ENCODE peak calls at places on chromosomes 1 and 21, in five cellular contexts. X is WTC11, C is GM12878, G is K562, I is H1. A is an unnamed sample.

GRCh38 chr1:30758785-30759380 is 1.3 kb upstream of the LAPTM5 start:
- DNase-seq in X (no peak), G (peak; percentile 89), C (peak; percentile 85), I (no peak), A (no peak)

GRCh38 chr21:40011371-40011770 is 144.1 kb downstream of the PCP4 start:
- DNase-seq in I (no peak), G (no peak), C (no peak), X (no peak), A (no peak)

GRCh38 chr1:212286437-212287131 is 1.4 kb downstream of the PPP2R5A start:
- DNase-seq in I (no peak), X (no peak), G (peak; percentile 68), C (no peak), A (no peak)

GRCh38 chr1:153968000-153968363 is 280 bp downstream of the CREB3L4 start:
- DNase-seq in I (peak; percentile 74), C (no peak), G (no peak), X (peak; percentile 54), A (no peak)

GRCh38 chr1:15730423-15730822 is 5.6 kb upstream of the SLC25A34 start:
- DNase-seq in X (no peak), G (no peak), I (no peak), C (no peak), A (no peak)

GRCh38 chr1:165884009-165884689 is 56.7 kb downstream of the UCK2 start:
- DNase-seq in G (no peak), X (no peak), C (no peak), I (no peak), A (no peak)

GRCh38 chr1:77370588-77371306 is 88.9 kb downstream of the AK5 start:
- DNase-seq in C (no peak), G (no peak), X (no peak), I (no peak), A (no peak)

GRCh38 chr1:164764333-164764732 is 205.3 kb downstream of the PBX1 start:
- DNase-seq in C (no peak), X (no peak), I (no peak), G (no peak), A (no peak)

GRCh38 chr1:6033986-6034749 is 11.5 kb upstream of the KCNAB2 start:
- DNase-seq in C (no peak), X (peak; percentile 86), G (peak; percentile 78), I (peak; percentile 95), A (peak; percentile 49)

GRCh38 chr1:32683397-32683796 is 19.2 kb downstream of the SYNC start:
- DNase-seq in X (no peak), I (no peak), G (no peak), C (no peak), A (no peak)

GRCh38 chr1:47534417-47534816 is 96.6 kb downstream of the FOXD2 start:
- DNase-seq in G (no peak), X (no peak), I (no peak), C (no peak), A (no peak)

GRCh38 chr1:89672489-89673183 is 39.7 kb downstream of the LRRC8C start:
- DNase-seq in X (no peak), I (no peak), G (no peak), C (no peak), A (no peak)

GRCh38 chr21:41255190-41255589 is 61.4 kb upstream of the FAM3B start:
- DNase-seq in C (no peak), G (no peak), X (no peak), I (no peak), A (no peak)

GRCh38 chr1:184036517-184036949 is 995 bp downstream of the COLGALT2 start:
- DNase-seq in C (no peak), I (peak; percentile 81), X (peak; percentile 62), G (peak; percentile 69), A (peak; percentile 42)

GRCh38 chr1:23217421-23218115 is at the start of gene HTR1D:
- DNase-seq in X (peak; percentile 79), C (no peak), G (no peak), I (peak; percentile 90), A (no peak)

GRCh38 chr1:26307363-26307781 is 936 bp upstream of the UBXN11 start:
- DNase-seq in I (no peak), G (no peak), X (no peak), C (no peak), A (no peak)

GRCh38 chr1:81808760-81809159 is 8.0 kb downstream of the ADGRL2 start:
- DNase-seq in I (no peak), X (no peak), C (no peak), G (no peak), A (peak; percentile 38)

GRCh38 chr1:208207388-208208131 is 36.6 kb downstream of the PLXNA2 start:
- DNase-seq in C (no peak), X (no peak), G (no peak), I (no peak), A (peak; percentile 84)

GRCh38 chr1:67401443-67401842 is 28.8 kb downstream of the SERBP1 start:
- DNase-seq in I (no peak), X (no peak), C (no peak), G (no peak), A (no peak)

GRCh38 chr1:154751690-154752089 is 118.4 kb downstream of the KCNN3 start:
- DNase-seq in G (no peak), C (no peak), X (no peak), I (no peak), A (no peak)

GRCh38 chr1:167518331-167518700 is at the start of gene CD247:
- DNase-seq in C (no peak), I (peak; percentile 41), G (no peak), X (no peak), A (no peak)

GRCh38 chr1:179141592-179142244 is 59.8 kb downstream of the TOR3A start:
- DNase-seq in C (no peak), G (peak; percentile 9), X (no peak), I (no peak), A (no peak)

GRCh38 chr1:60762176-60762575 is 320.2 kb upstream of the NFIA start:
- DNase-seq in C (no peak), G (no peak), X (no peak), I (no peak), A (no peak)

GRCh38 chr21:35649186-35649585 is 411.1 kb downstream of the SETD4 start:
- DNase-seq in I (no peak), G (no peak), X (no peak), C (no peak), A (no peak)

GRCh38 chr21:35652196-35652595 is 408.1 kb downstream of the SETD4 start:
- DNase-seq in I (no peak), C (no peak), X (no peak), G (no peak), A (no peak)

GRCh38 chr21:35651166-35651565 is 409.2 kb downstream of the SETD4 start:
- DNase-seq in I (no peak), G (no peak), C (no peak), X (no peak), A (no peak)

GRCh38 chr21:35646606-35647005 is 413.7 kb downstream of the SETD4 start:
- DNase-seq in G (no peak), X (no peak), C (no peak), I (no peak), A (no peak)

DNA sequence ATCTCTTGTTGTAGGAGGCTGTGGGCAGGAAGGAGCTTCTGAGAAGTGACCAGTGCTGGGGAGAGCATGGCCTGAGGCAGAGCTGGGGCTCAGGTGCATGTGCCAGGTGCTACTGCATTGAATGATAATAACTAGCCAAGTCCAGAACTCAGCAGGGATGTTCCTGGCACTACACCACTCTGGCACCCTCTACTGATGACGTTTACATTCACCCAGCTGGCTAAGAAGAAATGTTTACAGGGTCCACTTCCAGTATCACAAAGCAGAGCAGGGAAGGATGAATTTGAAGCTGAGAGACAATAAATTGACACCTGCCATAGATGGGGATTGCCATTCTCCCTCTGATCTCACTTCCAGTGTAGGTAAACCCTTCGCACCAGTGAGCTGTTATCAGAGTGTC is 411.8 kb downstream of the SETD4 start:
- DNase-seq in G (no peak), X (no peak), I (no peak), C (no peak), A (no peak)
- TF ChIP-seq CREB1 in G (no peak), X (no peak), I (no peak), C (no peak), A (no peak)

DNA sequence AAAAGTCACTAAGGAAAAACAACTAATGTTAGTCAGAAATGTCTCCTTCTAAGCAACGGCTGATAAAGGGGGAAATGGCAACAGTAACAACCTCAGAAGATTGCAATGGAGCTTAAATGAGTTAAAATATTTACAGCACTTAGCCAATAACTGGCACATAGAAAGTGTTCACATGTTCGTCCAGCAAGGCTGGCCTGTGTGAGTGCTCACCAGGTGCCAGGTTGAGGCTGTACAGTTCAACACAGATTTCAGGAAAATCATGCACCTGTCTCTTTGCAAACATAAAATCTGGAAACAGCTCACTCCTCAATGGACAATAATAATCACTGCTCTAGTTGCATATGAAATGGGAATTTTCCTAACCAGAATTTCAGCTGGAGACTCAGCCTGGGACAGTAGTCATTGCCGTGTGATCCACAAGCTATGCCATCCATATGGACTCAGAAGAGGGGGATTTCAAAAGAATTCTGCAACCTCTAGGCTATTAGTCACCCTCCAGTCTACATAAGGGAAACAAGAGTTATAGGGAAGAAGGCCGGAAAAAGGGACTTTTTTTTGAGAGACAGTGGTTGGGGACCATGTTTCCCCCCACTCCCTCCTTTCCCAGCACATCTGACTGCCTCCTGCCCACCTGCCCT is 68.6 kb downstream of the SYDE2 start:
- DNase-seq in X (no peak), I (no peak), G (no peak), C (no peak), A (no peak)
- TF ChIP-seq ATF2 in X (no peak), I (no peak), G (no peak), C (no peak), A (no peak)

GRCh38 chr1:3807769-3808168 is 11.5 kb upstream of the LRRC47 start:
- DNase-seq in X (no peak), G (peak; percentile 86), I (no peak), C (no peak), A (no peak)
- TF ChIP-seq CREB1 in X (no peak), G (no peak), I (no peak), C (no peak), A (no peak)

GRCh38 chr1:241465673-241466072 is 53.9 kb downstream of the FH start:
- DNase-seq in X (no peak), G (no peak), I (no peak), C (no peak), A (no peak)

GRCh38 chr1:241475688-241476087 is 43.9 kb downstream of the FH start:
- DNase-seq in I (no peak), G (no peak), C (no peak), X (no peak), A (no peak)

GRCh38 chr1:241470361-241470760 is 49.2 kb downstream of the FH start:
- DNase-seq in I (no peak), G (no peak), X (no peak), C (no peak), A (no peak)

GRCh38 chr1:241473026-241473425 is 46.5 kb downstream of the FH start:
- DNase-seq in I (no peak), G (no peak), X (no peak), C (no peak), A (no peak)

DNA sequence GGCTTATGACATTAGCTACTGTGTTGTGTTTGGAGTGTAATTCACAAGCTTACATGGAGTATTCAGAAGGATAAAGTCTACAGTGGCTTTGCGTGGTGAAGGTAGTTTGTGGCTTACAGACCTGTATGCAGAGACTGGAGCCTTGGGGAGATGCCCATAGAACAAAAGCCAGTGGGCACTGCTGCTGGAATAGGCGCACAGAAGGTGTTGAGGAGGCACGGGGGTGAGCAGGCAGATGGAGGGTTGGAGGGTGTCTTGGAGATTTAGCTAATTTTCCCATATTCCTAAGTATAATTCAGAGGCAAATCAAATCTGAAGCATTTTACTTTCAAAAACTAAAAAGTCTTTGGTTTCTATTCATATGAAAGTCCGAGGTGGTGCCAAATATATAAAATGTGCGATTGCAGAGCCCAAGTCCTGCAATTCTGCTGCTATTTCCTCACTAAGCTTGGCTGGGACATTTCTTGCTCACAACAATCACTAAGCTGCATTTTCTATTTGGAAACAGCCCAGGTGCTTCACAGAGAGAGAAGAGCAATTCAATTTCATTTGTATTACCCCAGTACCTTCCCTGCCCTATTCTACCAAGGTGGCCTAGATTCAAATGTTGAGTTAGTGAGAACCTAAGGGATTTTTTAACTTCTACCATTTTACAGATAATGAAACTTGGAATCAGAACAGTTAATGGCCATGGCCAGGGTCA is 48.5 kb downstream of the FH start:
- DNase-seq in X (no peak), G (no peak), C (no peak), I (no peak), A (no peak)
- TF ChIP-seq ATF2 in X (no peak), G (no peak), C (no peak), I (no peak), A (no peak)